ENCODE peak calls at places on chromosomes 2 and 18, in five cellular contexts. M is breast epithelium, L is pulmonary artery endothelial cell, S is amniotic epithelial cell, P is AG09319. D is an unnamed sample.

GRCh38 chr18:57437782-57438668 is 2.9 kb downstream of the ONECUT2 start:
- DNase-seq in S (peak), M (no peak), L (peak), P (no peak), D (no peak)

GRCh38 chr18:55811964-55812363 is 224.0 kb upstream of the TCF4 start:
- DNase-seq in P (no peak), L (no peak), S (no peak), M (no peak), D (no peak)

GRCh38 chr2:29047083-29047840 is 27.1 kb downstream of the PCARE start:
- DNase-seq in L (no peak), M (no peak), S (no peak), P (no peak), D (no peak)

GRCh38 chr2:191983186-191983585 is 136.3 kb upstream of the CAVIN2 start:
- DNase-seq in M (no peak), P (no peak), S (no peak), L (no peak), D (no peak)

GRCh38 chr2:195601361-195601760 is 55.7 kb upstream of the SLC39A10 start:
- DNase-seq in M (no peak), S (no peak), L (no peak), P (no peak), D (no peak)

GRCh38 chr2:157628282-157628531 is 457 bp downstream of the ACVR1C start:
- DNase-seq in P (no peak), M (no peak), S (no peak), L (no peak), D (no peak)

GRCh38 chr2:192700934-192701333 is 506.2 kb upstream of the TMEFF2 start:
- DNase-seq in P (no peak), M (no peak), S (no peak), L (no peak), D (no peak)

GRCh38 chr18:3468833-3469232 is 18.9 kb downstream of the TGIF1 start:
- DNase-seq in S (peak), L (no peak), M (no peak), P (no peak), D (no peak)

GRCh38 chr2:107633580-107634147 is 193.0 kb upstream of the RGPD4 start:
- DNase-seq in S (peak), P (peak), M (no peak), L (no peak), D (no peak)

GRCh38 chr18:23593720-23594119 is 7.4 kb upstream of the NPC1 start:
- DNase-seq in M (no peak), P (peak), L (peak), S (peak), D (no peak)

GRCh38 chr2:220373878-220374277 is 746.4 kb downstream of the SLC4A3 start:
- DNase-seq in P (no peak), L (no peak), M (no peak), S (peak), D (no peak)

GRCh38 chr18:68662779-68663178 is 52.1 kb downstream of the TMX3 start:
- DNase-seq in L (no peak), S (peak), P (no peak), M (no peak), D (no peak)

GRCh38 chr18:54616220-54616848 is 25.3 kb downstream of the DYNAP start:
- DNase-seq in P (no peak), S (no peak), M (no peak), L (no peak), D (no peak)

GRCh38 chr2:75561566-75562512 is 1.1 kb upstream of the EVA1A start:
- DNase-seq in S (no peak), M (no peak), L (no peak), P (no peak), D (no peak)

GRCh38 chr2:38922389-38922788 is 32.7 kb downstream of the ARHGEF33 start:
- DNase-seq in P (no peak), L (no peak), M (no peak), S (no peak), D (no peak)

GRCh38 chr2:96233880-96234316 is 25.3 kb upstream of the STARD7 start:
- DNase-seq in S (no peak), L (no peak), M (no peak), P (no peak), D (no peak)

GRCh38 chr2:73080321-73081131 is 9.0 kb upstream of the SFXN5 start:
- DNase-seq in M (no peak), S (peak), P (no peak), L (no peak), D (no peak)

GRCh38 chr2:36780231-36780808 is 83.8 kb downstream of the VIT start:
- DNase-seq in M (no peak), L (no peak), S (peak), P (peak), D (no peak)

GRCh38 chr2:33378551-33379220 is 97.8 kb upstream of the RASGRP3 start:
- DNase-seq in P (no peak), S (peak), L (no peak), M (no peak), D (no peak)

GRCh38 chr2:65199891-65200290 is 27.7 kb upstream of the ACTR2 start:
- DNase-seq in S (peak), L (no peak), P (no peak), M (no peak), D (no peak)

GRCh38 chr18:74748809-74749208 is 151.1 kb downstream of the ZNF407 start:
- DNase-seq in M (no peak), P (no peak), S (no peak), L (no peak), D (no peak)

GRCh38 chr2:187126247-187127005 is 277.5 kb upstream of the ZSWIM2 start:
- DNase-seq in P (no peak), L (no peak), S (no peak), M (no peak), D (no peak)

GRCh38 chr2:233832869-233833812 is 21.2 kb downstream of the HJURP start:
- DNase-seq in M (no peak), P (peak), L (no peak), S (peak), D (no peak)

GRCh38 chr2:205763708-205764501 is 81.6 kb downstream of the NRP2 start:
- DNase-seq in M (no peak), P (no peak), L (peak), S (peak), D (no peak)

GRCh38 chr2:152055366-152056108 is 43.3 kb downstream of the CACNB4 start:
- DNase-seq in L (no peak), S (peak), M (no peak), P (no peak), D (no peak)

GRCh38 chr2:64779117-64779690 is 125.5 kb upstream of the SERTAD2 start:
- DNase-seq in M (no peak), L (peak), P (no peak), S (peak), D (no peak)

GRCh38 chr18:49613741-49614151 is 51.9 kb downstream of the LIPG start:
- DNase-seq in L (no peak), M (no peak), P (no peak), S (no peak), D (no peak)

GRCh38 chr2:102336502-102336945 is 19.1 kb upstream of the IL18R1 start:
- DNase-seq in S (peak), L (no peak), P (no peak), M (no peak), D (no peak)

GRCh38 chr2:178109813-178110212 is 2.4 kb upstream of the RBM45 start:
- DNase-seq in P (no peak), L (peak), S (peak), M (no peak), D (peak)

GRCh38 chr18:3262234-3263171 is 570 bp downstream of the MYL12B start:
- DNase-seq in S (peak), M (peak), L (no peak), P (no peak), D (peak)